ENCODE peak calls at places on chromosomes 11 and 22, in six cellular contexts. U, Q, H, O, I and F are unnamed samples.

GRCh38 chr11:105108247-105108646 is 31.3 kb downstream of the CARD18 start:
- DNase-seq in U (no peak), Q (no peak), H (no peak), O (no peak), I (no peak), F (no peak)

GRCh38 chr11:83922318-83922717 is 636.2 kb upstream of the CCDC90B start:
- DNase-seq in U (no peak), Q (no peak), H (no peak), O (no peak), I (no peak), F (no peak)

GRCh38 chr11:105148241-105148640 is 8.7 kb upstream of the CARD18 start:
- DNase-seq in U (no peak), Q (no peak), H (no peak), O (no peak), I (no peak), F (no peak)

GRCh38 chr11:77467233-77467632 is 6.7 kb downstream of the PAK1 start:
- DNase-seq in U (peak), Q (no peak), H (no peak), O (no peak), I (no peak), F (no peak)

GRCh38 chr11:76614471-76615183 is 55.9 kb downstream of the LRRC32 start:
- DNase-seq in U (no peak), Q (no peak), H (peak), O (peak), I (no peak), F (no peak)

GRCh38 chr11:94424662-94425061 is 23.4 kb upstream of the GPR83 start:
- DNase-seq in U (no peak), Q (no peak), H (peak), O (no peak), I (no peak), F (no peak)

GRCh38 chr11:9815486-9816136 is 151.7 kb downstream of the SWAP70 start:
- DNase-seq in U (peak), Q (no peak), H (peak), O (no peak), I (no peak), F (no peak)

GRCh38 chr22:37661160-37661924 is 2.8 kb downstream of the PDXP start:
- DNase-seq in U (peak), Q (no peak), H (peak), O (peak), I (peak), F (peak)

GRCh38 chr11:4072668-4073285 is 21.8 kb upstream of the RRM1 start:
- DNase-seq in U (peak), Q (no peak), H (peak), O (peak), I (peak), F (peak)

GRCh38 chr11:84524422-84525051 is 1102.6 kb downstream of the DLG2 start:
- DNase-seq in U (peak), Q (no peak), H (peak), O (no peak), I (no peak), F (peak)

GRCh38 chr11:6576471-6577373 is 26.7 kb downstream of the RRP8 start:
- DNase-seq in U (peak), Q (no peak), H (peak), O (peak), I (peak), F (no peak)

GRCh38 chr11:76216536-76217326 is 10.4 kb upstream of the WNT11 start:
- DNase-seq in U (no peak), Q (no peak), H (no peak), O (no peak), I (no peak), F (no peak)

GRCh38 chr11:1220941-1221721 is 1.7 kb upstream of the MUC5B start:
- DNase-seq in U (no peak), Q (no peak), H (no peak), O (peak), I (no peak), F (no peak)

GRCh38 chr11:83717551-83717950 is 431.4 kb upstream of the CCDC90B start:
- DNase-seq in U (no peak), Q (no peak), H (no peak), O (no peak), I (no peak), F (no peak)

GRCh38 chr11:83020942-83021779 is 50.5 kb downstream of the RAB30 start:
- DNase-seq in U (no peak), Q (no peak), H (no peak), O (no peak), I (no peak), F (no peak)

GRCh38 chr22:37981282-37982011 is 2.9 kb downstream of the SOX10 start:
- DNase-seq in U (no peak), Q (no peak), H (no peak), O (no peak), I (no peak), F (no peak)

GRCh38 chr11:62489204-62489603 is 57.4 kb downstream of the AHNAK start:
- DNase-seq in U (peak), Q (no peak), H (peak), O (no peak), I (no peak), F (no peak)

GRCh38 chr22:20550851-20551744 is 43.7 kb downstream of the MED15 start:
- DNase-seq in U (peak), Q (no peak), H (peak), O (no peak), I (no peak), F (no peak)